ENCODE peak calls at places on chromosomes 12 and 14, in four cellular contexts. D, E, F and Y are unnamed samples.

GRCh38 chr12:18955594-18955993 is 173.9 kb upstream of the PLEKHA5 start:
- DNase-seq in D (no peak), E (no peak), F (no peak), Y (no peak)

GRCh38 chr12:107352347-107353081 is 259.2 kb upstream of the CRY1 start:
- DNase-seq in D (no peak), E (no peak), F (no peak), Y (no peak)

GRCh38 chr12:97425802-97426484 is 36.7 kb upstream of the RMST start:
- DNase-seq in D (no peak), E (no peak), F (no peak), Y (no peak)

GRCh38 chr12:89927226-89927698 is 218.6 kb upstream of the ATP2B1 start:
- DNase-seq in D (no peak), E (no peak), F (no peak), Y (no peak)

GRCh38 chr14:87989613-87990299 is 3.2 kb downstream of the GALC start:
- DNase-seq in D (no peak), E (no peak), F (no peak), Y (no peak)

GRCh38 chr14:25615174-25615573 is 565.2 kb upstream of the STXBP6 start:
- DNase-seq in D (no peak), E (no peak), F (no peak), Y (no peak)

GRCh38 chr12:9906888-9907287 is 25.3 kb downstream of the CLEC2A start:
- DNase-seq in D (no peak), E (peak; percentile 7), F (no peak), Y (no peak)

GRCh38 chr14:93269341-93270068 is 62.4 kb downstream of the UBR7 start:
- DNase-seq in D (no peak), E (no peak), F (no peak), Y (no peak)

GRCh38 chr12:31020385-31021166 is 53.1 kb upstream of the DDX11 start:
- DNase-seq in D (no peak), E (no peak), F (peak; percentile 65), Y (no peak)

GRCh38 chr14:21917699-21918436 is 244.2 kb upstream of the OR4E1 start:
- DNase-seq in D (no peak), E (peak; percentile 8), F (no peak), Y (peak; percentile 27)

GRCh38 chr12:102638777-102639176 is 158.4 kb upstream of the IGF1 start:
- DNase-seq in D (no peak), E (no peak), F (no peak), Y (no peak)

GRCh38 chr14:33781267-33781666 is 169.6 kb downstream of the EGLN3 start:
- DNase-seq in D (no peak), E (no peak), F (no peak), Y (no peak)

GRCh38 chr12:53963434-53964314 is 9.0 kb downstream of the HOXC12 start:
- DNase-seq in D (no peak), E (no peak), F (peak; percentile 42), Y (no peak)

GRCh38 chr12:29546000-29546399 is 48.5 kb upstream of the OVCH1 start:
- DNase-seq in D (no peak), E (no peak), F (no peak), Y (no peak)

GRCh38 chr12:45703942-45704341 is 25.6 kb upstream of the ARID2 start:
- DNase-seq in D (no peak), E (no peak), F (no peak), Y (no peak)

GRCh38 chr12:52182456-52182855 is 9.4 kb downstream of the KRT80 start:
- DNase-seq in D (no peak), E (no peak), F (no peak), Y (no peak)

GRCh38 chr14:106069786-106070185 is 543.4 kb downstream of the TMEM121 start:
- DNase-seq in D (no peak), E (no peak), F (no peak), Y (no peak)

GRCh38 chr12:124687695-124688301 is 120.4 kb upstream of the NCOR2 start:
- DNase-seq in D (peak; percentile 33), E (no peak), F (no peak), Y (no peak)

GRCh38 chr14:23984891-23985607 is 3.7 kb upstream of the DHRS4L2 start:
- DNase-seq in D (no peak), E (no peak), F (no peak), Y (no peak)

GRCh38 chr12:117119592-117120198 is 20.5 kb upstream of the TESC start:
- DNase-seq in D (no peak), E (no peak), F (no peak), Y (peak; percentile 55)

GRCh38 chr14:94805726-94806288 is 35.9 kb upstream of the GSC start:
- DNase-seq in D (no peak), E (no peak), F (no peak), Y (no peak)

GRCh38 chr14:96802963-96803362 is 5.8 kb downstream of the VRK1 start:
- DNase-seq in D (no peak), E (no peak), F (no peak), Y (no peak)

GRCh38 chr12:80857311-80857710 is 80.4 kb downstream of the LIN7A start:
- DNase-seq in D (no peak), E (no peak), F (no peak), Y (no peak)

GRCh38 chr12:52903855-52904508 is 894 bp downstream of the KRT8 start:
- DNase-seq in D (peak; percentile 57), E (no peak), F (no peak), Y (no peak)

GRCh38 chr14:73168274-73168673 is 32.0 kb downstream of the PSEN1 start:
- DNase-seq in D (no peak), E (no peak), F (no peak), Y (no peak)

GRCh38 chr14:104107611-104108569 is 22.4 kb downstream of the ASPG start:
- DNase-seq in D (peak; percentile 8), E (no peak), F (peak; percentile 59), Y (no peak)

GRCh38 chr12:26229910-26230309 is 34.5 kb downstream of the SSPN start:
- DNase-seq in D (no peak), E (no peak), F (no peak), Y (no peak)

GRCh38 chr14:89233184-89233583 is 183.8 kb downstream of the FOXN3 start:
- DNase-seq in D (no peak), E (no peak), F (no peak), Y (no peak)

GRCh38 chr14:57009585-57010515 is 199.6 kb upstream of the OTX2 start:
- DNase-seq in D (no peak), E (no peak), F (no peak), Y (no peak)

GRCh38 chr12:129776977-129777667 is 126.7 kb downstream of the TMEM132D start:
- DNase-seq in D (no peak), E (no peak), F (no peak), Y (no peak)

GRCh38 chr14:90295870-90296516 is 35.7 kb downstream of the NRDE2 start:
- DNase-seq in D (no peak), E (no peak), F (no peak), Y (no peak)

GRCh38 chr14:28875937-28876910 is 109.6 kb downstream of the FOXG1 start:
- DNase-seq in D (no peak), E (no peak), F (no peak), Y (no peak)

GRCh38 chr14:90816686-90817436 is 631 bp upstream of the TTC7B start:
- DNase-seq in D (no peak), E (no peak), F (no peak), Y (no peak)

GRCh38 chr14:21997300-21997699 is 323.7 kb upstream of the OR4E1 start:
- DNase-seq in D (no peak), E (no peak), F (no peak), Y (peak; percentile 41)

GRCh38 chr12:93243689-93244513 is 133.8 kb upstream of the NUDT4 start:
- DNase-seq in D (peak; percentile 40), E (no peak), F (no peak), Y (no peak)

GRCh38 chr14:103073367-103073875 is 10.6 kb upstream of the LBHD2 start:
- DNase-seq in D (no peak), E (no peak), F (peak; percentile 69), Y (no peak)
- H3K4me3 ChIP-seq in D (no peak overlapping the region), E (no peak overlapping the region), F (no peak overlapping the region), Y (no peak overlapping the region)

GRCh38 chr12:121626853-121627623 is 708 bp downstream of the ORAI1 start:
- DNase-seq in D (peak; percentile 49), E (peak; percentile 83), F (peak; percentile 91), Y (no peak)

GRCh38 chr12:121628037-121628436 is 1.7 kb downstream of the ORAI1 start:
- DNase-seq in D (peak; percentile 55), E (no peak), F (peak; percentile 80), Y (no peak)

GRCh38 chr12:121632069-121632970 is 6.0 kb downstream of the ORAI1 start:
- DNase-seq in D (no peak), E (no peak), F (no peak), Y (no peak)

GRCh38 chr12:121628536-121628935 is 2.2 kb downstream of the ORAI1 start:
- DNase-seq in D (no peak), E (no peak), F (no peak), Y (no peak)

DNA sequence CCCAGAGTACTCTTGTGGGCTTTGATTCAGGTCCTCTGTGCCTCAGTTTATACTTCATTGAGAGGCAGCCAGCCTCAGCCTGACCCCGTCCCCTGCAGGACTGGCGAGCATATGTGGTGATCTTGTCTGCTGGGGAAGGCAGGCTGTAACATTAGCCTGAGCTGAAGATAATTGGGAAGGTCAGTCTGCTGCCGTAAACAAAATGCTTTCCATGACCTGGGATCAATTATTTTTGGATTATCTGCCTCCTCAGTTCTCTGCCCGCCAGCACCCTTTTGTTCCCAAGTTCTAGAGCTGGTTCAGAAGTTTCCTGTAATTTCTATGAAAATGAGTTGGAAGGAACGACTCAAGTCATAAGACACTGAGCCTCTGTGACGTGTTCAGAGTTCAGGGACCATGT is 4.5 kb downstream of the ORAI1 start:
- DNase-seq in D (no peak), E (no peak), F (no peak), Y (no peak)
- H3K4me1 ChIP-seq in D (peaks cover 14% of the 10 kb centered on the region), E (peaks cover 56% of the 10 kb centered on the region), F (peaks cover 83% of the 10 kb centered on the region), Y (peaks cover 8% of the 10 kb centered on the region)

GRCh38 chr12:59407799-59408198 is 188.0 kb upstream of the SLC16A7 start:
- DNase-seq in D (no peak), E (no peak), F (no peak), Y (no peak)

GRCh38 chr12:59401862-59402261 is 194.0 kb upstream of the SLC16A7 start:
- DNase-seq in D (no peak), E (no peak), F (no peak), Y (no peak)

GRCh38 chr12:59404109-59404650 is 191.6 kb upstream of the SLC16A7 start:
- DNase-seq in D (no peak), E (no peak), F (no peak), Y (no peak)

GRCh38 chr12:59405992-59406391 is 189.8 kb upstream of the SLC16A7 start:
- DNase-seq in D (no peak), E (no peak), F (no peak), Y (no peak)

GRCh38 chr12:59403259-59403932 is 192.4 kb upstream of the SLC16A7 start:
- DNase-seq in D (no peak), E (no peak), F (no peak), Y (peak; percentile 41)
- H3K4me3 ChIP-seq in D (no peak overlapping the region), E (no peak overlapping the region), F (no peak overlapping the region), Y (no peak overlapping the region)

GRCh38 chr14:68522510-68523325 is 270.1 kb downstream of the ZFP36L1 start:
- DNase-seq in D (peak; percentile 76), E (no peak), F (no peak), Y (no peak)
- H3K4me1 ChIP-seq in D (peaks cover 47% of the 10 kb centered on the region), E (no peaks in the 10 kb centered on the region), F (peaks cover 46% of the 10 kb centered on the region), Y (peaks cover 2% of the 10 kb centered on the region)

GRCh38 chr14:100065161-100065871 is at the start of gene EVL:
- DNase-seq in D (no peak), E (peak; percentile 51), F (peak; percentile 94), Y (no peak)
- H3K4me3 ChIP-seq in D (peak within 1 kb of the TSS; percentile 18), E (peak within 1 kb of the TSS; percentile 65), F (peak within 1 kb of the TSS; percentile 32), Y (no peak within 1 kb of the TSS)